ENCODE peak calls at places on chromosomes 5 and 9, in seven cellular contexts. R is GM04503; D is stimulated activated CD4-positive, alpha-beta T cell treated with anti-CD3 and anti-CD28 coated beads, Interleukin-15, amount 100 ng/mL, for 1 hour; Z is non-pigmented ciliary epithelial cell; C is T-helper 9 cell; U is hippocampal formation; W is chondrocyte. F is an unnamed sample.
A peak's percentile ranks its signal among the peaks of the same experiment; 100 is the strongest.

GRCh38 chr5:86679529-86679928 is 61.8 kb downstream of the COX7C start:
- DNase-seq in R (peak; percentile 21), D (no peak), Z (peak; percentile 86), C (no peak), U (peak; percentile 0), W (no peak), F (peak; percentile 84)

GRCh38 chr9:129204840-129205239 is 26.8 kb upstream of the IER5L start:
- DNase-seq in R (no peak), D (no peak), Z (no peak), C (no peak), U (no peak), W (no peak), F (no peak)

GRCh38 chr9:125544988-125545651 is 161.9 kb downstream of the MAPKAP1 start:
- DNase-seq in R (no peak), D (no peak), Z (no peak), C (no peak), U (no peak), W (no peak), F (peak; percentile 62)

GRCh38 chr5:77015938-77016569 is 14.2 kb upstream of the AGGF1 start:
- DNase-seq in R (peak; percentile 14), D (no peak), Z (peak; percentile 47), C (no peak), U (peak; percentile 20), W (no peak), F (peak; percentile 47)

GRCh38 chr5:61159841-61160240 is 2.4 kb downstream of the SMIM15 start:
- DNase-seq in R (no peak), D (no peak), Z (no peak), C (no peak), U (no peak), W (no peak), F (no peak)

GRCh38 chr5:143933434-143933833 is 121.5 kb downstream of the HMHB1 start:
- DNase-seq in R (no peak), D (no peak), Z (no peak), C (no peak), U (no peak), W (no peak), F (no peak)

GRCh38 chr9:18472435-18472834 is 1.5 kb upstream of the ADAMTSL1 start:
- DNase-seq in R (no peak), D (no peak), Z (no peak), C (no peak), U (no peak), W (no peak), F (no peak)

GRCh38 chr9:113875917-113876805 is at the start of gene ZNF618:
- DNase-seq in R (no peak), D (peak; percentile 6), Z (no peak), C (no peak), U (peak; percentile 55), W (no peak), F (peak; percentile 72)

F was measured in Daoy.